ENCODE peak calls at places on chromosomes 16 and 17, in seven cellular contexts. One of them, this sample, is unnamed.

GRCh38 chr17:28327031-28327607 is 8.1 kb downstream of the TMEM97 start:
- DNase-seq in skeletal muscle cell: no peak
- DNase-seq in NCI-H748 treated with DMSO at 0.1 percent for 48 hours: no peak
- DNase-seq in Right ventricle myocardium superior: no peak
- DNase-seq in Caco-2: no peak
- DNase-seq in stimulated activated CD4-positive, alpha-beta T cell treated with anti-CD3 and anti-CD28 coated beads, Interleukin-15, amount 100 ng/mL, for 48 hours: no peak
- DNase-seq in HTR-8/SVneo: no peak
- DNase-seq in this sample: no peak

GRCh38 chr17:81342700-81343070 is 47.6 kb upstream of the SLC38A10 start:
- DNase-seq in NCI-H748 treated with DMSO at 0.1 percent for 48 hours: no peak
- DNase-seq in Caco-2: peak
- DNase-seq in stimulated activated CD4-positive, alpha-beta T cell treated with anti-CD3 and anti-CD28 coated beads, Interleukin-15, amount 100 ng/mL, for 48 hours: no peak
- DNase-seq in Right ventricle myocardium superior: no peak
- DNase-seq in skeletal muscle cell: no peak
- DNase-seq in HTR-8/SVneo: no peak
- DNase-seq in this sample: no peak

GRCh38 chr16:86540894-86541293 is 14.1 kb downstream of the MTHFSD start:
- DNase-seq in stimulated activated CD4-positive, alpha-beta T cell treated with anti-CD3 and anti-CD28 coated beads, Interleukin-15, amount 100 ng/mL, for 48 hours: no peak
- DNase-seq in HTR-8/SVneo: no peak
- DNase-seq in Caco-2: no peak
- DNase-seq in Right ventricle myocardium superior: no peak
- DNase-seq in NCI-H748 treated with DMSO at 0.1 percent for 48 hours: no peak
- DNase-seq in skeletal muscle cell: no peak
- DNase-seq in this sample: no peak

GRCh38 chr16:68790130-68790761 is 53.1 kb upstream of the TANGO6 start:
- DNase-seq in Right ventricle myocardium superior: no peak
- DNase-seq in NCI-H748 treated with DMSO at 0.1 percent for 48 hours: no peak
- DNase-seq in stimulated activated CD4-positive, alpha-beta T cell treated with anti-CD3 and anti-CD28 coated beads, Interleukin-15, amount 100 ng/mL, for 48 hours: no peak
- DNase-seq in skeletal muscle cell: peak
- DNase-seq in HTR-8/SVneo: peak
- DNase-seq in Caco-2: peak
- DNase-seq in this sample: no peak

GRCh38 chr17:77770331-77771105 is 188.0 kb upstream of the TNRC6C start:
- DNase-seq in stimulated activated CD4-positive, alpha-beta T cell treated with anti-CD3 and anti-CD28 coated beads, Interleukin-15, amount 100 ng/mL, for 48 hours: no peak
- DNase-seq in HTR-8/SVneo: no peak
- DNase-seq in skeletal muscle cell: peak
- DNase-seq in NCI-H748 treated with DMSO at 0.1 percent for 48 hours: no peak
- DNase-seq in Right ventricle myocardium superior: no peak
- DNase-seq in Caco-2: no peak
- DNase-seq in this sample: peak

GRCh38 chr16:55149622-55150021 is 174.4 kb upstream of the IRX6 start:
- DNase-seq in stimulated activated CD4-positive, alpha-beta T cell treated with anti-CD3 and anti-CD28 coated beads, Interleukin-15, amount 100 ng/mL, for 48 hours: no peak
- DNase-seq in HTR-8/SVneo: no peak
- DNase-seq in NCI-H748 treated with DMSO at 0.1 percent for 48 hours: no peak
- DNase-seq in skeletal muscle cell: no peak
- DNase-seq in Caco-2: no peak
- DNase-seq in Right ventricle myocardium superior: no peak
- DNase-seq in this sample: no peak

GRCh38 chr17:60168654-60169053 is 18.9 kb downstream of the CA4 start:
- DNase-seq in NCI-H748 treated with DMSO at 0.1 percent for 48 hours: no peak
- DNase-seq in Caco-2: no peak
- DNase-seq in HTR-8/SVneo: peak
- DNase-seq in skeletal muscle cell: no peak
- DNase-seq in stimulated activated CD4-positive, alpha-beta T cell treated with anti-CD3 and anti-CD28 coated beads, Interleukin-15, amount 100 ng/mL, for 48 hours: no peak
- DNase-seq in Right ventricle myocardium superior: no peak
- DNase-seq in this sample: no peak

GRCh38 chr16:66382171-66382965 is 15.9 kb downstream of the CDH5 start:
- DNase-seq in Caco-2: no peak
- DNase-seq in HTR-8/SVneo: peak
- DNase-seq in Right ventricle myocardium superior: no peak
- DNase-seq in skeletal muscle cell: no peak
- DNase-seq in NCI-H748 treated with DMSO at 0.1 percent for 48 hours: no peak
- DNase-seq in stimulated activated CD4-positive, alpha-beta T cell treated with anti-CD3 and anti-CD28 coated beads, Interleukin-15, amount 100 ng/mL, for 48 hours: no peak
- DNase-seq in this sample: no peak

GRCh38 chr17:79788455-79788854 is 8.4 kb downstream of the CBX8 start:
- DNase-seq in HTR-8/SVneo: no peak
- DNase-seq in NCI-H748 treated with DMSO at 0.1 percent for 48 hours: no peak
- DNase-seq in skeletal muscle cell: no peak
- DNase-seq in stimulated activated CD4-positive, alpha-beta T cell treated with anti-CD3 and anti-CD28 coated beads, Interleukin-15, amount 100 ng/mL, for 48 hours: no peak
- DNase-seq in Right ventricle myocardium superior: peak
- DNase-seq in Caco-2: no peak
- DNase-seq in this sample: no peak

GRCh38 chr17:3866269-3866668 is 20.2 kb upstream of the NCBP3 start:
- DNase-seq in Right ventricle myocardium superior: no peak
- DNase-seq in skeletal muscle cell: no peak
- DNase-seq in Caco-2: no peak
- DNase-seq in stimulated activated CD4-positive, alpha-beta T cell treated with anti-CD3 and anti-CD28 coated beads, Interleukin-15, amount 100 ng/mL, for 48 hours: no peak
- DNase-seq in NCI-H748 treated with DMSO at 0.1 percent for 48 hours: no peak
- DNase-seq in HTR-8/SVneo: no peak
- DNase-seq in this sample: no peak

GRCh38 chr16:50102046-50102756 is 36.4 kb downstream of the HEATR3 start:
- DNase-seq in stimulated activated CD4-positive, alpha-beta T cell treated with anti-CD3 and anti-CD28 coated beads, Interleukin-15, amount 100 ng/mL, for 48 hours: no peak
- DNase-seq in Right ventricle myocardium superior: no peak
- DNase-seq in NCI-H748 treated with DMSO at 0.1 percent for 48 hours: no peak
- DNase-seq in HTR-8/SVneo: no peak
- DNase-seq in Caco-2: no peak
- DNase-seq in skeletal muscle cell: peak
- DNase-seq in this sample: no peak

GRCh38 chr16:89257281-89257731 is 39.8 kb downstream of the ZNF778 start:
- DNase-seq in skeletal muscle cell: no peak
- DNase-seq in Caco-2: peak
- DNase-seq in HTR-8/SVneo: no peak
- DNase-seq in NCI-H748 treated with DMSO at 0.1 percent for 48 hours: no peak
- DNase-seq in Right ventricle myocardium superior: no peak
- DNase-seq in stimulated activated CD4-positive, alpha-beta T cell treated with anti-CD3 and anti-CD28 coated beads, Interleukin-15, amount 100 ng/mL, for 48 hours: no peak
- DNase-seq in this sample: no peak

GRCh38 chr17:41914358-41914766 is 4.4 kb downstream of the ACLY start:
- DNase-seq in Right ventricle myocardium superior: peak
- DNase-seq in Caco-2: peak
- DNase-seq in NCI-H748 treated with DMSO at 0.1 percent for 48 hours: no peak
- DNase-seq in HTR-8/SVneo: no peak
- DNase-seq in skeletal muscle cell: peak
- DNase-seq in stimulated activated CD4-positive, alpha-beta T cell treated with anti-CD3 and anti-CD28 coated beads, Interleukin-15, amount 100 ng/mL, for 48 hours: no peak
- DNase-seq in this sample: no peak

GRCh38 chr17:59899099-59899498 is 6.2 kb downstream of the RPS6KB1 start:
- DNase-seq in Caco-2: no peak
- DNase-seq in stimulated activated CD4-positive, alpha-beta T cell treated with anti-CD3 and anti-CD28 coated beads, Interleukin-15, amount 100 ng/mL, for 48 hours: no peak
- DNase-seq in HTR-8/SVneo: peak
- DNase-seq in Right ventricle myocardium superior: no peak
- DNase-seq in skeletal muscle cell: peak
- DNase-seq in NCI-H748 treated with DMSO at 0.1 percent for 48 hours: no peak
- DNase-seq in this sample: no peak

GRCh38 chr16:87686697-87687570 is 78.9 kb downstream of the KLHDC4 start:
- DNase-seq in Right ventricle myocardium superior: no peak
- DNase-seq in stimulated activated CD4-positive, alpha-beta T cell treated with anti-CD3 and anti-CD28 coated beads, Interleukin-15, amount 100 ng/mL, for 48 hours: no peak
- DNase-seq in Caco-2: no peak
- DNase-seq in HTR-8/SVneo: no peak
- DNase-seq in NCI-H748 treated with DMSO at 0.1 percent for 48 hours: no peak
- DNase-seq in skeletal muscle cell: no peak
- DNase-seq in this sample: no peak

GRCh38 chr17:1766382-1767135 is 4.7 kb downstream of the SERPINF1 start:
- DNase-seq in stimulated activated CD4-positive, alpha-beta T cell treated with anti-CD3 and anti-CD28 coated beads, Interleukin-15, amount 100 ng/mL, for 48 hours: no peak
- DNase-seq in HTR-8/SVneo: no peak
- DNase-seq in Caco-2: no peak
- DNase-seq in NCI-H748 treated with DMSO at 0.1 percent for 48 hours: no peak
- DNase-seq in Right ventricle myocardium superior: peak
- DNase-seq in skeletal muscle cell: no peak
- DNase-seq in this sample: no peak

GRCh38 chr17:49106366-49107210 is 26.0 kb upstream of the B4GALNT2 start:
- DNase-seq in NCI-H748 treated with DMSO at 0.1 percent for 48 hours: no peak
- DNase-seq in Right ventricle myocardium superior: no peak
- DNase-seq in Caco-2: peak
- DNase-seq in HTR-8/SVneo: no peak
- DNase-seq in stimulated activated CD4-positive, alpha-beta T cell treated with anti-CD3 and anti-CD28 coated beads, Interleukin-15, amount 100 ng/mL, for 48 hours: no peak
- DNase-seq in skeletal muscle cell: no peak
- DNase-seq in this sample: no peak

GRCh38 chr17:62307196-62307595 is 73.2 kb upstream of the EFCAB3 start:
- DNase-seq in Right ventricle myocardium superior: no peak
- DNase-seq in HTR-8/SVneo: no peak
- DNase-seq in Caco-2: peak
- DNase-seq in NCI-H748 treated with DMSO at 0.1 percent for 48 hours: no peak
- DNase-seq in skeletal muscle cell: no peak
- DNase-seq in stimulated activated CD4-positive, alpha-beta T cell treated with anti-CD3 and anti-CD28 coated beads, Interleukin-15, amount 100 ng/mL, for 48 hours: no peak
- DNase-seq in this sample: no peak

GRCh38 chr17:7388856-7389255 is 5.5 kb downstream of the PLSCR3 start:
- DNase-seq in Caco-2: no peak
- DNase-seq in HTR-8/SVneo: no peak
- DNase-seq in NCI-H748 treated with DMSO at 0.1 percent for 48 hours: no peak
- DNase-seq in stimulated activated CD4-positive, alpha-beta T cell treated with anti-CD3 and anti-CD28 coated beads, Interleukin-15, amount 100 ng/mL, for 48 hours: no peak
- DNase-seq in skeletal muscle cell: no peak
- DNase-seq in Right ventricle myocardium superior: no peak
- DNase-seq in this sample: no peak